ENCODE peak calls at places on chromosomes 2 and 18, in ten cellular contexts. One of them, this sample, is unnamed.

GRCh38 chr2:27191107-27191829 is 20.6 kb upstream of the ATRAID start:
- DNase-seq in HL-60: no peak
- DNase-seq in spleen: no peak
- DNase-seq in K562: peak
- DNase-seq in transverse colon: peak
- DNase-seq in HCT116: peak
- DNase-seq in HepG2: peak
- DNase-seq in sigmoid colon: no peak
- DNase-seq in upper lobe of left lung: no peak
- DNase-seq in SK-N-SH: peak
- DNase-seq in this sample: peak

GRCh38 chr18:77144451-77145118 is 12.0 kb upstream of the MBP start:
- DNase-seq in HL-60: no peak
- DNase-seq in spleen: no peak
- DNase-seq in K562: no peak
- DNase-seq in transverse colon: no peak
- DNase-seq in HCT116: no peak
- DNase-seq in HepG2: no peak
- DNase-seq in sigmoid colon: no peak
- DNase-seq in upper lobe of left lung: no peak
- DNase-seq in SK-N-SH: no peak
- DNase-seq in this sample: no peak

GRCh38 chr2:127565261-127566138 is 30.0 kb downstream of the MYO7B start:
- DNase-seq in HL-60: no peak
- DNase-seq in spleen: peak
- DNase-seq in K562: no peak
- DNase-seq in transverse colon: no peak
- DNase-seq in HCT116: no peak
- DNase-seq in HepG2: no peak
- DNase-seq in sigmoid colon: peak
- DNase-seq in upper lobe of left lung: no peak
- DNase-seq in SK-N-SH: no peak
- DNase-seq in this sample: no peak

GRCh38 chr2:239945751-239946569 is 79.2 kb downstream of the NDUFA10 start:
- DNase-seq in HL-60: no peak
- DNase-seq in spleen: peak
- DNase-seq in K562: no peak
- DNase-seq in transverse colon: no peak
- DNase-seq in HCT116: no peak
- DNase-seq in HepG2: no peak
- DNase-seq in sigmoid colon: peak
- DNase-seq in upper lobe of left lung: no peak
- DNase-seq in SK-N-SH: no peak
- DNase-seq in this sample: no peak

GRCh38 chr2:108898315-108899082 is 90.5 kb downstream of the EDAR start:
- DNase-seq in HL-60: no peak
- DNase-seq in spleen: no peak
- DNase-seq in K562: no peak
- DNase-seq in transverse colon: no peak
- DNase-seq in HCT116: no peak
- DNase-seq in HepG2: no peak
- DNase-seq in sigmoid colon: no peak
- DNase-seq in upper lobe of left lung: no peak
- DNase-seq in SK-N-SH: no peak
- DNase-seq in this sample: no peak

GRCh38 chr2:196963961-196964360 is 37.5 kb upstream of the PGAP1 start:
- DNase-seq in HL-60: no peak
- DNase-seq in spleen: no peak
- DNase-seq in K562: no peak
- DNase-seq in transverse colon: no peak
- DNase-seq in HCT116: no peak
- DNase-seq in HepG2: no peak
- DNase-seq in sigmoid colon: no peak
- DNase-seq in upper lobe of left lung: no peak
- DNase-seq in SK-N-SH: no peak
- DNase-seq in this sample: no peak

GRCh38 chr2:225765845-225766244 is 366.3 kb downstream of the NYAP2 start:
- DNase-seq in HL-60: no peak
- DNase-seq in spleen: no peak
- DNase-seq in K562: no peak
- DNase-seq in transverse colon: no peak
- DNase-seq in HCT116: no peak
- DNase-seq in HepG2: no peak
- DNase-seq in sigmoid colon: no peak
- DNase-seq in upper lobe of left lung: no peak
- DNase-seq in SK-N-SH: no peak
- DNase-seq in this sample: no peak

GRCh38 chr2:33529771-33530481 is 53.5 kb downstream of the RASGRP3 start:
- DNase-seq in HL-60: no peak
- DNase-seq in spleen: no peak
- DNase-seq in K562: peak
- DNase-seq in transverse colon: no peak
- DNase-seq in HCT116: no peak
- DNase-seq in HepG2: no peak
- DNase-seq in sigmoid colon: no peak
- DNase-seq in upper lobe of left lung: no peak
- DNase-seq in SK-N-SH: no peak
- DNase-seq in this sample: no peak

GRCh38 chr2:44774826-44775492 is 166.5 kb upstream of the SIX3 start:
- DNase-seq in HL-60: no peak
- DNase-seq in spleen: no peak
- DNase-seq in K562: no peak
- DNase-seq in transverse colon: no peak
- DNase-seq in HCT116: no peak
- DNase-seq in HepG2: no peak
- DNase-seq in sigmoid colon: no peak
- DNase-seq in upper lobe of left lung: no peak
- DNase-seq in SK-N-SH: no peak
- DNase-seq in this sample: no peak
- TF ChIP-seq CTCF in HL-60: no peak
- TF ChIP-seq CTCF in spleen: no peak
- TF ChIP-seq CTCF in K562: no peak
- TF ChIP-seq CTCF in transverse colon: no peak
- TF ChIP-seq CTCF in HCT116: no peak
- TF ChIP-seq CTCF in HepG2: no peak
- TF ChIP-seq CTCF in sigmoid colon: no peak
- TF ChIP-seq CTCF in upper lobe of left lung: no peak
- TF ChIP-seq CTCF in SK-N-SH: no peak
- TF ChIP-seq CTCF in this sample: no peak

DNA sequence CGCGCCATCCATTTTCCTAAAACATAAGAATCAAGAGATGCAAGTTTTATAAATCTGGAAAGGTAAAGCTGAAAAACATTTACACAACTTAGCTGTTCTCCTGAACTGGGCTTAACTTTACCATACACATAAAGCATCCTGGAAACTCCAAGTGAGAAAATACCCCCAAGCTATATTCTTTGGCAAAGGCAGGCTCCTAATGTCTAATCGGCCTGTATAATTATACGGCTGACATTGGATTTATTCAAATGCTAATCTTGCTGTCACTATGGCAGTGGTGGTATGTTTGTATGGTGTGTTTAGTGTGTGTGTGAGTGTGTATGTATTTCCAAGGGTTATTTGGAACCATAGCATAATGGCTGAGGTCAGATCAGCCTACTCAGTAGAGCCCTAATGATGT is 1031.7 kb upstream of the ZEB2 start:
- DNase-seq in HL-60: no peak
- DNase-seq in spleen: no peak
- DNase-seq in K562: no peak
- DNase-seq in transverse colon: no peak
- DNase-seq in HCT116: no peak
- DNase-seq in HepG2: no peak
- DNase-seq in sigmoid colon: no peak
- DNase-seq in upper lobe of left lung: no peak
- DNase-seq in SK-N-SH: no peak
- DNase-seq in this sample: no peak
- TF ChIP-seq POLR2AphosphoS5 in HL-60: no peak
- TF ChIP-seq POLR2AphosphoS5 in spleen: no peak
- TF ChIP-seq POLR2AphosphoS5 in K562: no peak
- TF ChIP-seq POLR2AphosphoS5 in transverse colon: no peak
- TF ChIP-seq POLR2AphosphoS5 in HCT116: no peak
- TF ChIP-seq POLR2AphosphoS5 in HepG2: no peak
- TF ChIP-seq POLR2AphosphoS5 in sigmoid colon: no peak
- TF ChIP-seq POLR2AphosphoS5 in upper lobe of left lung: no peak
- TF ChIP-seq POLR2AphosphoS5 in SK-N-SH: no peak
- TF ChIP-seq POLR2AphosphoS5 in this sample: no peak

GRCh38 chr18:32438173-32438572 is 32.5 kb downstream of the GAREM1 start:
- DNase-seq in HL-60: no peak
- DNase-seq in spleen: no peak
- DNase-seq in K562: no peak
- DNase-seq in transverse colon: no peak
- DNase-seq in HCT116: no peak
- DNase-seq in HepG2: no peak
- DNase-seq in sigmoid colon: no peak
- DNase-seq in upper lobe of left lung: no peak
- DNase-seq in SK-N-SH: peak
- DNase-seq in this sample: no peak

GRCh38 chr18:32441536-32441935 is 29.1 kb downstream of the GAREM1 start:
- DNase-seq in HL-60: no peak
- DNase-seq in spleen: no peak
- DNase-seq in K562: no peak
- DNase-seq in transverse colon: no peak
- DNase-seq in HCT116: no peak
- DNase-seq in HepG2: no peak
- DNase-seq in sigmoid colon: no peak
- DNase-seq in upper lobe of left lung: no peak
- DNase-seq in SK-N-SH: no peak
- DNase-seq in this sample: no peak

GRCh38 chr18:32439241-32439640 is 31.4 kb downstream of the GAREM1 start:
- DNase-seq in HL-60: no peak
- DNase-seq in spleen: no peak
- DNase-seq in K562: no peak
- DNase-seq in transverse colon: no peak
- DNase-seq in HCT116: no peak
- DNase-seq in HepG2: no peak
- DNase-seq in sigmoid colon: no peak
- DNase-seq in upper lobe of left lung: no peak
- DNase-seq in SK-N-SH: no peak
- DNase-seq in this sample: no peak

GRCh38 chr18:32440478-32440877 is 30.2 kb downstream of the GAREM1 start:
- DNase-seq in HL-60: no peak
- DNase-seq in spleen: no peak
- DNase-seq in K562: no peak
- DNase-seq in transverse colon: no peak
- DNase-seq in HCT116: no peak
- DNase-seq in HepG2: no peak
- DNase-seq in sigmoid colon: no peak
- DNase-seq in upper lobe of left lung: no peak
- DNase-seq in SK-N-SH: no peak
- DNase-seq in this sample: no peak

GRCh38 chr18:32439802-32440201 is 30.9 kb downstream of the GAREM1 start:
- DNase-seq in HL-60: no peak
- DNase-seq in spleen: no peak
- DNase-seq in K562: no peak
- DNase-seq in transverse colon: no peak
- DNase-seq in HCT116: peak
- DNase-seq in HepG2: no peak
- DNase-seq in sigmoid colon: no peak
- DNase-seq in upper lobe of left lung: no peak
- DNase-seq in SK-N-SH: no peak
- DNase-seq in this sample: no peak
- TF ChIP-seq CTCF in HL-60: no peak
- TF ChIP-seq CTCF in spleen: no peak
- TF ChIP-seq CTCF in K562: no peak
- TF ChIP-seq CTCF in transverse colon: peak
- TF ChIP-seq CTCF in HCT116: peak
- TF ChIP-seq CTCF in HepG2: peak
- TF ChIP-seq CTCF in sigmoid colon: no peak
- TF ChIP-seq CTCF in upper lobe of left lung: no peak
- TF ChIP-seq CTCF in SK-N-SH: peak
- TF ChIP-seq CTCF in this sample: no peak

GRCh38 chr2:37641582-37642111 is 29.8 kb downstream of the CDC42EP3 start:
- DNase-seq in HL-60: no peak
- DNase-seq in spleen: no peak
- DNase-seq in K562: no peak
- DNase-seq in transverse colon: no peak
- DNase-seq in HCT116: no peak
- DNase-seq in HepG2: no peak
- DNase-seq in sigmoid colon: no peak
- DNase-seq in upper lobe of left lung: no peak
- DNase-seq in SK-N-SH: peak
- DNase-seq in this sample: no peak

GRCh38 chr2:37643102-37644078 is 28.1 kb downstream of the CDC42EP3 start:
- DNase-seq in HL-60: no peak
- DNase-seq in spleen: no peak
- DNase-seq in K562: no peak
- DNase-seq in transverse colon: no peak
- DNase-seq in HCT116: no peak
- DNase-seq in HepG2: no peak
- DNase-seq in sigmoid colon: no peak
- DNase-seq in upper lobe of left lung: no peak
- DNase-seq in SK-N-SH: no peak
- DNase-seq in this sample: no peak

GRCh38 chr2:37645836-37646235 is 25.6 kb downstream of the CDC42EP3 start:
- DNase-seq in HL-60: no peak
- DNase-seq in spleen: no peak
- DNase-seq in K562: peak
- DNase-seq in transverse colon: no peak
- DNase-seq in HCT116: no peak
- DNase-seq in HepG2: peak
- DNase-seq in sigmoid colon: no peak
- DNase-seq in upper lobe of left lung: no peak
- DNase-seq in SK-N-SH: no peak
- DNase-seq in this sample: no peak

GRCh38 chr2:37645363-37645762 is 26.1 kb downstream of the CDC42EP3 start:
- DNase-seq in HL-60: no peak
- DNase-seq in spleen: no peak
- DNase-seq in K562: no peak
- DNase-seq in transverse colon: no peak
- DNase-seq in HCT116: no peak
- DNase-seq in HepG2: no peak
- DNase-seq in sigmoid colon: no peak
- DNase-seq in upper lobe of left lung: no peak
- DNase-seq in SK-N-SH: no peak
- DNase-seq in this sample: no peak

DNA sequence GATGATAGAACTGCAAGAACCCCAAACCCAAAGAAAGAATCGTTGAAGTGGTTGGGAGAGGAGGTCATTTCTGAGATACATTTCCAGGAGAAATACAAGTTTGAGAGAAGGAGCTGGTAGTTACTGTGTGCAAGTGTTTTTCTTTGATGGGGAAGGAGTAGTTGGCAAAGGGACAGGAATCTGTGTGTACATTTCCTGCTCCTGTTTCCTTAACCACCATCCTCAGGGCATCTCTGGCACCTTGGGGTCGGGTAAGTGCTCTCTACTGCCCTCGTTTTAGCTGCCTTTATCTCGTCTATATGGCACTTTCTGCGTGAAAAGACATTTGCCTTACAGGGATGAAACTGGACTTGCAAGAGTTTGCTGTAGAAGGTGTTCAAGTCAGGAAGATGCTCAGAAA is 27.3 kb downstream of the CDC42EP3 start:
- DNase-seq in HL-60: no peak
- DNase-seq in spleen: no peak
- DNase-seq in K562: no peak
- DNase-seq in transverse colon: no peak
- DNase-seq in HCT116: no peak
- DNase-seq in HepG2: no peak
- DNase-seq in sigmoid colon: no peak
- DNase-seq in upper lobe of left lung: no peak
- DNase-seq in SK-N-SH: no peak
- DNase-seq in this sample: no peak
- TF ChIP-seq POLR2AphosphoS5 in HL-60: no peak
- TF ChIP-seq POLR2AphosphoS5 in spleen: no peak
- TF ChIP-seq POLR2AphosphoS5 in K562: no peak
- TF ChIP-seq POLR2AphosphoS5 in transverse colon: no peak
- TF ChIP-seq POLR2AphosphoS5 in HCT116: no peak
- TF ChIP-seq POLR2AphosphoS5 in HepG2: no peak
- TF ChIP-seq POLR2AphosphoS5 in sigmoid colon: no peak
- TF ChIP-seq POLR2AphosphoS5 in upper lobe of left lung: no peak
- TF ChIP-seq POLR2AphosphoS5 in SK-N-SH: no peak
- TF ChIP-seq POLR2AphosphoS5 in this sample: no peak

This sample was measured in prostate gland.